ENCODE peak calls at places on chromosome 22, in four cellular contexts. One of them, this sample, is unnamed.

GRCh38 chr22:49013707-49014106 is 814.0 kb downstream of the BRD1 start:
- DNase-seq in HepG2: no peak
- DNase-seq in GM12878: no peak
- DNase-seq in H1: peak
- DNase-seq in this sample: no peak

GRCh38 chr22:26648011-26648497 is 9.3 kb upstream of the MIAT start:
- DNase-seq in GM12878: no peak
- DNase-seq in HepG2: no peak
- DNase-seq in H1: peak
- DNase-seq in this sample: no peak

GRCh38 chr22:26139320-26139719 is 29.9 kb upstream of the SEZ6L start:
- DNase-seq in GM12878: no peak
- DNase-seq in HepG2: no peak
- DNase-seq in H1: no peak
- DNase-seq in this sample: no peak

GRCh38 chr22:27252282-27253049 is 549.1 kb downstream of the MN1 start:
- DNase-seq in H1: no peak
- DNase-seq in GM12878: no peak
- DNase-seq in HepG2: no peak
- DNase-seq in this sample: no peak

GRCh38 chr22:20637740-20638139 is 130.3 kb downstream of the MED15 start:
- DNase-seq in GM12878: no peak
- DNase-seq in H1: no peak
- DNase-seq in HepG2: no peak
- DNase-seq in this sample: no peak

GRCh38 chr22:27573992-27574391 is 227.6 kb downstream of the MN1 start:
- DNase-seq in GM12878: no peak
- DNase-seq in H1: no peak
- DNase-seq in HepG2: no peak
- DNase-seq in this sample: no peak

GRCh38 chr22:26394787-26395186 is 34.3 kb upstream of the ASPHD2 start:
- DNase-seq in HepG2: no peak
- DNase-seq in H1: no peak
- DNase-seq in GM12878: no peak
- DNase-seq in this sample: no peak

GRCh38 chr22:24201681-24202590 is 20.6 kb downstream of the SUSD2 start:
- DNase-seq in GM12878: no peak
- DNase-seq in HepG2: peak
- DNase-seq in H1: no peak
- DNase-seq in this sample: no peak

GRCh38 chr22:39488563-39489083 is 13.5 kb upstream of the MIEF1 start:
- DNase-seq in HepG2: no peak
- DNase-seq in H1: no peak
- DNase-seq in GM12878: no peak
- DNase-seq in this sample: no peak

GRCh38 chr22:25741692-25742626 is at the start of gene MYO18B:
- DNase-seq in H1: no peak
- DNase-seq in GM12878: no peak
- DNase-seq in HepG2: no peak
- DNase-seq in this sample: no peak

GRCh38 chr22:44360686-44361381 is 48.1 kb upstream of the SHISAL1 start:
- DNase-seq in HepG2: no peak
- DNase-seq in H1: no peak
- DNase-seq in GM12878: no peak
- DNase-seq in this sample: no peak

GRCh38 chr22:50032109-50032871 is 19.7 kb upstream of the IL17REL start:
- DNase-seq in HepG2: no peak
- DNase-seq in H1: no peak
- DNase-seq in GM12878: no peak
- DNase-seq in this sample: no peak

GRCh38 chr22:19597399-19597735 is 73.2 kb upstream of the CLDN5 start:
- DNase-seq in H1: no peak
- DNase-seq in GM12878: no peak
- DNase-seq in HepG2: peak
- DNase-seq in this sample: no peak

GRCh38 chr22:45302047-45302446 is 7.7 kb upstream of the FAM118A start:
- DNase-seq in H1: no peak
- DNase-seq in GM12878: no peak
- DNase-seq in HepG2: peak
- DNase-seq in this sample: no peak

GRCh38 chr22:38824587-38824986 is 19.2 kb downstream of the NPTXR start:
- DNase-seq in HepG2: peak
- DNase-seq in GM12878: no peak
- DNase-seq in H1: peak
- DNase-seq in this sample: peak

GRCh38 chr22:47847281-47847890 is 1084.9 kb downstream of the TBC1D22A start:
- DNase-seq in HepG2: no peak
- DNase-seq in GM12878: no peak
- DNase-seq in H1: no peak
- DNase-seq in this sample: no peak

GRCh38 chr22:47571616-47572015 is 809.2 kb downstream of the TBC1D22A start:
- DNase-seq in GM12878: no peak
- DNase-seq in H1: no peak
- DNase-seq in HepG2: no peak
- DNase-seq in this sample: no peak

DNA sequence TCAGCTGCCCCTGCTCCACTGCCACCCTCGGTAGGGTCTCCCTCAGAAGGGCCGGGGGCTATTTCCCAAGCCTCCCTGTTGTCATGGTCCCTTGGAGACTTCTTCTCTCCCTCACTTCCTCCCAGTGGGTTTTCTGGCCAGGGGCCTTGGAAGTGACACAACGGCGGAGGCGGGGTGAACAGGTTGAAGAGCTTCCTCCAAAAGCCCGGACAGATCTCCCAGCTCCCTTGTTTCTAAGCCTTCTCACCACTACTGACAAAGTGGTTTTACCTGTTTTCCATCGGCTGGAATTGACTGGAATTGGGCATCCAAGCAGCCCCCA is 14.5 kb downstream of the MYH9 start:
- DNase-seq in H1: no peak
- DNase-seq in HepG2: no peak
- DNase-seq in GM12878: no peak
- DNase-seq in this sample: no peak
- TF ChIP-seq POLR2AphosphoS5 in H1: peak
- TF ChIP-seq POLR2AphosphoS5 in HepG2: no peak
- TF ChIP-seq POLR2AphosphoS5 in GM12878: no peak
- TF ChIP-seq POLR2AphosphoS5 in this sample: no peak

GRCh38 chr22:35310556-35311550 is 11.2 kb downstream of the TOM1 start:
- DNase-seq in GM12878: no peak
- DNase-seq in H1: no peak
- DNase-seq in HepG2: peak
- DNase-seq in this sample: no peak

GRCh38 chr22:35312198-35313059 is 12.7 kb downstream of the TOM1 start:
- DNase-seq in GM12878: no peak
- DNase-seq in H1: no peak
- DNase-seq in HepG2: peak
- DNase-seq in this sample: no peak

GRCh38 chr22:35314161-35314942 is 14.7 kb downstream of the TOM1 start:
- DNase-seq in H1: no peak
- DNase-seq in GM12878: no peak
- DNase-seq in HepG2: no peak
- DNase-seq in this sample: no peak

GRCh38 chr22:35313311-35314121 is 13.8 kb downstream of the TOM1 start:
- DNase-seq in HepG2: peak
- DNase-seq in H1: no peak
- DNase-seq in GM12878: no peak
- DNase-seq in this sample: no peak

GRCh38 chr22:35311551-35311999 is 11.9 kb downstream of the TOM1 start:
- DNase-seq in GM12878: no peak
- DNase-seq in HepG2: no peak
- DNase-seq in H1: no peak
- DNase-seq in this sample: no peak
- TF ChIP-seq TAF1 in GM12878: no peak
- TF ChIP-seq TAF1 in HepG2: no peak
- TF ChIP-seq TAF1 in H1: no peak
- TF ChIP-seq TAF1 in this sample: no peak

GRCh38 chr22:42074153-42074750 is at the start of gene PHETA2:
- DNase-seq in HepG2: no peak
- DNase-seq in H1: peak
- DNase-seq in GM12878: no peak
- DNase-seq in this sample: peak
- TF ChIP-seq POLR2A in HepG2: no peak
- TF ChIP-seq POLR2A in H1: no peak
- TF ChIP-seq POLR2A in GM12878: peak
- TF ChIP-seq POLR2A in this sample: peak

GRCh38 chr22:37317698-37318210 is 35.4 kb downstream of the CYTH4 start:
- DNase-seq in H1: no peak
- DNase-seq in GM12878: no peak
- DNase-seq in HepG2: no peak
- DNase-seq in this sample: no peak

GRCh38 chr22:37314315-37315046 is 32.2 kb downstream of the CYTH4 start:
- DNase-seq in GM12878: no peak
- DNase-seq in H1: no peak
- DNase-seq in HepG2: no peak
- DNase-seq in this sample: no peak

GRCh38 chr22:37318255-37319109 is 36.2 kb downstream of the CYTH4 start:
- DNase-seq in HepG2: no peak
- DNase-seq in H1: no peak
- DNase-seq in GM12878: no peak
- DNase-seq in this sample: no peak

GRCh38 chr22:37316405-37316804 is 34.1 kb downstream of the CYTH4 start:
- DNase-seq in GM12878: no peak
- DNase-seq in HepG2: no peak
- DNase-seq in H1: no peak
- DNase-seq in this sample: no peak

GRCh38 chr22:37316875-37317371 is 34.6 kb downstream of the CYTH4 start:
- DNase-seq in H1: peak
- DNase-seq in GM12878: no peak
- DNase-seq in HepG2: peak
- DNase-seq in this sample: peak
- TF ChIP-seq POLR2AphosphoS5 in H1: no peak
- TF ChIP-seq POLR2AphosphoS5 in GM12878: no peak
- TF ChIP-seq POLR2AphosphoS5 in HepG2: no peak
- TF ChIP-seq POLR2AphosphoS5 in this sample: no peak

GRCh38 chr22:30127749-30128166 is 47.5 kb downstream of the HORMAD2 start:
- DNase-seq in HepG2: no peak
- DNase-seq in GM12878: no peak
- DNase-seq in H1: no peak
- DNase-seq in this sample: no peak
- TF ChIP-seq TAF1 in HepG2: no peak
- TF ChIP-seq TAF1 in GM12878: no peak
- TF ChIP-seq TAF1 in H1: no peak
- TF ChIP-seq TAF1 in this sample: no peak

GRCh38 chr22:31753634-31754471 is at the start of gene DEPDC5:
- DNase-seq in GM12878: peak
- DNase-seq in H1: peak
- DNase-seq in HepG2: peak
- DNase-seq in this sample: peak

GRCh38 chr22:31754813-31755212 is 994 bp downstream of the DEPDC5 start:
- DNase-seq in GM12878: no peak
- DNase-seq in HepG2: peak
- DNase-seq in H1: no peak
- DNase-seq in this sample: no peak

GRCh38 chr22:31752096-31752847 is 1.5 kb upstream of the DEPDC5 start:
- DNase-seq in H1: no peak
- DNase-seq in HepG2: no peak
- DNase-seq in GM12878: no peak
- DNase-seq in this sample: no peak

GRCh38 chr22:31750365-31751284 is 693 bp upstream of the PRR14L start:
- DNase-seq in HepG2: no peak
- DNase-seq in H1: no peak
- DNase-seq in GM12878: no peak
- DNase-seq in this sample: no peak

GRCh38 chr22:31753005-31753633 is 700 bp upstream of the DEPDC5 start:
- DNase-seq in GM12878: no peak
- DNase-seq in H1: peak
- DNase-seq in HepG2: peak
- DNase-seq in this sample: no peak
- TF ChIP-seq POLR2A in GM12878: no peak
- TF ChIP-seq POLR2A in H1: no peak
- TF ChIP-seq POLR2A in HepG2: peak
- TF ChIP-seq POLR2A in this sample: no peak

GRCh38 chr22:31618471-31619176 is 43.4 kb downstream of the PISD start:
- DNase-seq in HepG2: no peak
- DNase-seq in GM12878: no peak
- DNase-seq in H1: no peak
- DNase-seq in this sample: no peak
- TF ChIP-seq POLR2AphosphoS5 in HepG2: no peak
- TF ChIP-seq POLR2AphosphoS5 in GM12878: no peak
- TF ChIP-seq POLR2AphosphoS5 in H1: no peak
- TF ChIP-seq POLR2AphosphoS5 in this sample: peak

DNA sequence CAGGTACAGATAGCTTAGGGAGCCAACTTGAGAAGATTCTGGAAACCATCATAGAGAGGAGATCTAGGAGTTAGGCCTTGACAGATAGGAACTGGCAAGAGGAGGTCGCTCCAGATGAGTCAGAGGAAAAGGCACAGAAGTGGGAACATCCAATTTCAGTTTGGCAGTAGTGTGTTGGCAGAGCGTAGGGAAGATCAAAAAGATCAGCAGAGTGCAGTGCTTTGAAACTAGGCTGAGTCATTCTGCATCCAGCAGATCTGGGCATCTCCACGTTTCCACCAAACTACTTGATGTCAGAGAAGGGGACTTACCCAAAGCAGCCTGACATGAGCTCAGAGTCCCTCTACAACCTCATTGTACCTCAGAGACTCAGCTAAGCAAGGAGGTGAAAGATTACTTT is 58.5 kb downstream of the GAB4 start:
- DNase-seq in H1: no peak
- DNase-seq in GM12878: peak
- DNase-seq in HepG2: no peak
- DNase-seq in this sample: no peak
- TF ChIP-seq TAF1 in H1: no peak
- TF ChIP-seq TAF1 in GM12878: no peak
- TF ChIP-seq TAF1 in HepG2: no peak
- TF ChIP-seq TAF1 in this sample: no peak

This sample was measured in GM12892.